ENCODE peak calls at places on chromosomes 4 and X, in ten cellular contexts. One of them, this sample, is unnamed. For H3K36me3, the result is how much of the 10 kb centered on the place peaks cover.

GRCh38 chr4:169745291-169745690 is 12.5 kb downstream of the HPF1 start:
- DNase-seq in PC-3: peak
- DNase-seq in BE2C: no peak
- DNase-seq in heart right ventricle: no peak
- DNase-seq in IMR-90: peak
- DNase-seq in left ventricle myocardium inferior: no peak
- DNase-seq in suprapubic skin: no peak
- DNase-seq in brain microvascular endothelial cell: no peak
- DNase-seq in heart left ventricle: no peak
- DNase-seq in stomach: no peak
- DNase-seq in this sample: no peak

GRCh38 chrX:31909850-31910547 is 838.2 kb upstream of the FTHL17 start:
- DNase-seq in PC-3: no peak
- DNase-seq in BE2C: no peak
- DNase-seq in heart right ventricle: no peak
- DNase-seq in IMR-90: no peak
- DNase-seq in left ventricle myocardium inferior: no peak
- DNase-seq in suprapubic skin: no peak
- DNase-seq in brain microvascular endothelial cell: no peak
- DNase-seq in heart left ventricle: no peak
- DNase-seq in stomach: no peak
- DNase-seq in this sample: no peak

GRCh38 chr4:114193625-114194399 is 214.4 kb upstream of the ARSJ start:
- DNase-seq in PC-3: no peak
- DNase-seq in BE2C: no peak
- DNase-seq in heart right ventricle: no peak
- DNase-seq in IMR-90: peak
- DNase-seq in left ventricle myocardium inferior: no peak
- DNase-seq in suprapubic skin: no peak
- DNase-seq in brain microvascular endothelial cell: no peak
- DNase-seq in heart left ventricle: no peak
- DNase-seq in stomach: no peak
- DNase-seq in this sample: no peak

GRCh38 chrX:148784137-148784536 is 283.7 kb downstream of the AFF2 start:
- DNase-seq in PC-3: no peak
- DNase-seq in BE2C: no peak
- DNase-seq in heart right ventricle: no peak
- DNase-seq in IMR-90: no peak
- DNase-seq in left ventricle myocardium inferior: no peak
- DNase-seq in suprapubic skin: no peak
- DNase-seq in brain microvascular endothelial cell: no peak
- DNase-seq in heart left ventricle: no peak
- DNase-seq in stomach: no peak
- DNase-seq in this sample: no peak

GRCh38 chr4:155822572-155822971 is 43.5 kb downstream of the ASIC5 start:
- DNase-seq in PC-3: peak
- DNase-seq in BE2C: no peak
- DNase-seq in heart right ventricle: no peak
- DNase-seq in IMR-90: peak
- DNase-seq in left ventricle myocardium inferior: no peak
- DNase-seq in suprapubic skin: no peak
- DNase-seq in brain microvascular endothelial cell: no peak
- DNase-seq in heart left ventricle: no peak
- DNase-seq in stomach: no peak
- DNase-seq in this sample: no peak

GRCh38 chr4:137960371-137961050 is 281.6 kb downstream of the SLC7A11 start:
- DNase-seq in PC-3: peak
- DNase-seq in BE2C: no peak
- DNase-seq in heart right ventricle: no peak
- DNase-seq in IMR-90: peak
- DNase-seq in left ventricle myocardium inferior: no peak
- DNase-seq in suprapubic skin: no peak
- DNase-seq in brain microvascular endothelial cell: peak
- DNase-seq in heart left ventricle: no peak
- DNase-seq in stomach: no peak
- DNase-seq in this sample: no peak

GRCh38 chrX:154417157-154417556 is 5.8 kb downstream of the TAFAZZIN start:
- DNase-seq in PC-3: no peak
- DNase-seq in BE2C: peak
- DNase-seq in heart right ventricle: no peak
- DNase-seq in IMR-90: no peak
- DNase-seq in left ventricle myocardium inferior: no peak
- DNase-seq in suprapubic skin: no peak
- DNase-seq in brain microvascular endothelial cell: no peak
- DNase-seq in heart left ventricle: no peak
- DNase-seq in stomach: no peak
- DNase-seq in this sample: no peak

GRCh38 chr4:101458473-101458872 is 111.1 kb upstream of the PPP3CA start:
- DNase-seq in PC-3: no peak
- DNase-seq in BE2C: no peak
- DNase-seq in heart right ventricle: no peak
- DNase-seq in IMR-90: no peak
- DNase-seq in left ventricle myocardium inferior: no peak
- DNase-seq in suprapubic skin: no peak
- DNase-seq in brain microvascular endothelial cell: no peak
- DNase-seq in heart left ventricle: no peak
- DNase-seq in stomach: no peak
- DNase-seq in this sample: no peak

GRCh38 chrX:51975811-51976210 is 82.4 kb downstream of the MAGED1 start:
- DNase-seq in PC-3: no peak
- DNase-seq in BE2C: no peak
- DNase-seq in heart right ventricle: no peak
- DNase-seq in IMR-90: no peak
- DNase-seq in left ventricle myocardium inferior: no peak
- DNase-seq in suprapubic skin: no peak
- DNase-seq in brain microvascular endothelial cell: no peak
- DNase-seq in heart left ventricle: no peak
- DNase-seq in stomach: no peak
- DNase-seq in this sample: no peak

GRCh38 chr4:113060853-113061252 is 11.4 kb downstream of the ANK2 start:
- DNase-seq in PC-3: no peak
- DNase-seq in BE2C: no peak
- DNase-seq in heart right ventricle: no peak
- DNase-seq in IMR-90: no peak
- DNase-seq in left ventricle myocardium inferior: no peak
- DNase-seq in suprapubic skin: no peak
- DNase-seq in brain microvascular endothelial cell: no peak
- DNase-seq in heart left ventricle: no peak
- DNase-seq in stomach: no peak
- DNase-seq in this sample: no peak

GRCh38 chrX:142076633-142077032 is 128.5 kb downstream of the MAGEC2 start:
- DNase-seq in PC-3: peak
- DNase-seq in BE2C: no peak
- DNase-seq in heart right ventricle: no peak
- DNase-seq in IMR-90: no peak
- DNase-seq in left ventricle myocardium inferior: no peak
- DNase-seq in suprapubic skin: no peak
- DNase-seq in brain microvascular endothelial cell: no peak
- DNase-seq in heart left ventricle: no peak
- DNase-seq in stomach: no peak
- DNase-seq in this sample: no peak

GRCh38 chr4:61202638-61203495 is 2.7 kb downstream of the ADGRL3 start:
- DNase-seq in PC-3: peak
- DNase-seq in BE2C: peak
- DNase-seq in heart right ventricle: no peak
- DNase-seq in IMR-90: no peak
- DNase-seq in left ventricle myocardium inferior: peak
- DNase-seq in suprapubic skin: no peak
- DNase-seq in brain microvascular endothelial cell: peak
- DNase-seq in heart left ventricle: no peak
- DNase-seq in stomach: no peak
- DNase-seq in this sample: no peak

GRCh38 chr4:75985116-75985515 is 5.6 kb downstream of the SDAD1 start:
- DNase-seq in PC-3: peak
- DNase-seq in BE2C: no peak
- DNase-seq in heart right ventricle: no peak
- DNase-seq in IMR-90: peak
- DNase-seq in left ventricle myocardium inferior: no peak
- DNase-seq in suprapubic skin: no peak
- DNase-seq in brain microvascular endothelial cell: peak
- DNase-seq in heart left ventricle: no peak
- DNase-seq in stomach: no peak
- DNase-seq in this sample: no peak

GRCh38 chr4:75976177-75976576 is 14.6 kb downstream of the SDAD1 start:
- DNase-seq in PC-3: no peak
- DNase-seq in BE2C: no peak
- DNase-seq in heart right ventricle: no peak
- DNase-seq in IMR-90: no peak
- DNase-seq in left ventricle myocardium inferior: no peak
- DNase-seq in suprapubic skin: no peak
- DNase-seq in brain microvascular endothelial cell: no peak
- DNase-seq in heart left ventricle: no peak
- DNase-seq in stomach: no peak
- DNase-seq in this sample: no peak

DNA sequence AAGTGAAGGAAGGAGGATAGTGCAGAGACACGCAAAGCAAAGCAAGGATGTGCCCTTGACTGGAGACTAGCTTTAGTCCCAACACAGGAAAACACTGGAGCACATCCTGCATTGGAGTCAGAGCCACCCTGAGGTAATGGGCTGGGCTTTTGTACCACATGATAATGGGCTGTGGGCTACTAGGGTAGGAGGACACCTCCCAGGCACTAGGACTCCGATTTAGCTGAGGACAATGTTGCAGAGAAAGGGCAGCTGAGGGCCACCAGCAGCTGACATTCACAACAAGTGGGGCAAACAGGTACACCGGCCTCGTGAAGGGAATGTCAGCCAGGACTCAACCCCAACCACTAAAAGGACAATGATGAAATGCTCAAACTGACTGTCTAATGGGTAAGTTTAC is 10.2 kb downstream of the SDAD1 start:
- DNase-seq in PC-3: no peak
- DNase-seq in BE2C: no peak
- DNase-seq in heart right ventricle: no peak
- DNase-seq in IMR-90: no peak
- DNase-seq in left ventricle myocardium inferior: no peak
- DNase-seq in suprapubic skin: no peak
- DNase-seq in brain microvascular endothelial cell: no peak
- DNase-seq in heart left ventricle: no peak
- DNase-seq in stomach: no peak
- DNase-seq in this sample: no peak
- H3K4me3 ChIP-seq in PC-3: no peak
- H3K4me3 ChIP-seq in BE2C: no peak
- H3K4me3 ChIP-seq in heart right ventricle: no peak
- H3K4me3 ChIP-seq in IMR-90: no peak
- H3K4me3 ChIP-seq in left ventricle myocardium inferior: no peak
- H3K4me3 ChIP-seq in suprapubic skin: no peak
- H3K4me3 ChIP-seq in brain microvascular endothelial cell: no peak
- H3K4me3 ChIP-seq in heart left ventricle: no peak
- H3K4me3 ChIP-seq in stomach: no peak
- H3K4me3 ChIP-seq in this sample: no peak

GRCh38 chr4:186598686-186599085 is 43.3 kb upstream of the MTNR1A start:
- DNase-seq in PC-3: no peak
- DNase-seq in BE2C: no peak
- DNase-seq in heart right ventricle: no peak
- DNase-seq in IMR-90: no peak
- DNase-seq in left ventricle myocardium inferior: no peak
- DNase-seq in suprapubic skin: no peak
- DNase-seq in brain microvascular endothelial cell: no peak
- DNase-seq in heart left ventricle: no peak
- DNase-seq in stomach: no peak
- DNase-seq in this sample: no peak
- H3K36me3 ChIP-seq in PC-3: under half
- H3K36me3 ChIP-seq in BE2C: under half
- H3K36me3 ChIP-seq in heart right ventricle: under half
- H3K36me3 ChIP-seq in IMR-90: half or more
- H3K36me3 ChIP-seq in left ventricle myocardium inferior: half or more
- H3K36me3 ChIP-seq in suprapubic skin: half or more
- H3K36me3 ChIP-seq in brain microvascular endothelial cell: half or more
- H3K36me3 ChIP-seq in heart left ventricle: half or more
- H3K36me3 ChIP-seq in stomach: half or more
- H3K36me3 ChIP-seq in this sample: under half

GRCh38 chr4:11647433-11647832 is 218.7 kb upstream of the HS3ST1 start:
- DNase-seq in PC-3: no peak
- DNase-seq in BE2C: no peak
- DNase-seq in heart right ventricle: no peak
- DNase-seq in IMR-90: no peak
- DNase-seq in left ventricle myocardium inferior: no peak
- DNase-seq in suprapubic skin: no peak
- DNase-seq in brain microvascular endothelial cell: no peak
- DNase-seq in heart left ventricle: no peak
- DNase-seq in stomach: no peak
- DNase-seq in this sample: no peak

DNA sequence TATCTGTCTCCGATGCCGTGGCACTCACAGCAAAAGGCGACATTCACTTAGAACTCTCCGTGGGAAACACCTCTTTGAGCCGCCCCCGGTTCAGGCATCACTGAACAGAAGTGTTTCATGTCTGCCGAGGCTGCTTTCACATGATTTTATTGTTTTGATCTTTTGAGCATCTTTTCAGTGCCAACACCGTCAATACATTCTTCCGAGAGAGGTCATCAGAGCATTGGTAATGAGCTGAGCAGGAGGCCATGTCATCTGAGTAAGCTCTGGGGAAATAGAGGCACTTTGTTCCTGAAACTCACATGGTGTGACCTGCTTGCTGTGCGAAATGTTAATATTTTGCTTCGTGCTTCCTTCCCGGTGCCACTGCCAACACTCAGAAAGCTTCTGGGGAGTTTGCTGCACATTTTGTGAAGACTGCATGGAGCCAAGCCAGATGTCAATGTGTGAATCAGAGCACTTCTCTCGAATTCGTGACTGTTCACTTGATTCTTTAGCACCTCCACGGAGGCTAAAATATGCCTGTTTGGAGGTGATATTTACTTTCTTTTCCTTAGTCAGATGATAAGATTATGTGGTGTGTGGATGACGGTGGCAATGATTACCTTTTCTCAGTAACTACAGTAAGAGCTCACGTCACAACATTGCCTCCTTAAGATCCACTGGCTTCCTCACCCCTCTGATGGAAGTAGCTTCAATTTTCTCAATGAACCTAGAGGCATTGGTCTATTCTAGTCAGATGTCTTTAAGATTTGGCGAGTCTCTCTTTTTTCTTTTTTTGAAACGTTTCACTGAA is 222.3 kb upstream of the HS3ST1 start:
- DNase-seq in PC-3: peak
- DNase-seq in BE2C: no peak
- DNase-seq in heart right ventricle: no peak
- DNase-seq in IMR-90: peak
- DNase-seq in left ventricle myocardium inferior: no peak
- DNase-seq in suprapubic skin: no peak
- DNase-seq in brain microvascular endothelial cell: no peak
- DNase-seq in heart left ventricle: no peak
- DNase-seq in stomach: no peak
- DNase-seq in this sample: no peak
- TF ChIP-seq CTCF in PC-3: peak
- TF ChIP-seq CTCF in BE2C: no peak
- TF ChIP-seq CTCF in heart right ventricle: no peak
- TF ChIP-seq CTCF in IMR-90: no peak
- TF ChIP-seq CTCF in left ventricle myocardium inferior: no peak
- TF ChIP-seq CTCF in suprapubic skin: no peak
- TF ChIP-seq CTCF in brain microvascular endothelial cell: no peak
- TF ChIP-seq CTCF in heart left ventricle: no peak
- TF ChIP-seq CTCF in stomach: no peak
- TF ChIP-seq CTCF in this sample: no peak

GRCh38 chr4:82043081-82043808 is 330.5 kb downstream of the HNRNPD start:
- DNase-seq in PC-3: no peak
- DNase-seq in BE2C: no peak
- DNase-seq in heart right ventricle: no peak
- DNase-seq in IMR-90: no peak
- DNase-seq in left ventricle myocardium inferior: no peak
- DNase-seq in suprapubic skin: no peak
- DNase-seq in brain microvascular endothelial cell: no peak
- DNase-seq in heart left ventricle: no peak
- DNase-seq in stomach: peak
- DNase-seq in this sample: peak
- H3K4me3 ChIP-seq in PC-3: no peak
- H3K4me3 ChIP-seq in BE2C: no peak
- H3K4me3 ChIP-seq in heart right ventricle: no peak
- H3K4me3 ChIP-seq in IMR-90: no peak
- H3K4me3 ChIP-seq in left ventricle myocardium inferior: peak
- H3K4me3 ChIP-seq in suprapubic skin: peak
- H3K4me3 ChIP-seq in brain microvascular endothelial cell: no peak
- H3K4me3 ChIP-seq in heart left ventricle: no peak
- H3K4me3 ChIP-seq in stomach: peak
- H3K4me3 ChIP-seq in this sample: no peak